ENCODE peak calls at places on chromosomes 11 and 22, in five cellular contexts. K is activated naive CD8-positive, alpha-beta T cell treated with anti-CD3 and anti-CD28 coated beads, Interleukin-2, amount 10 ng/mL, durations not matched to agents 7 days and 5 days; S is naive thymus-derived CD4-positive, alpha-beta T cell; T is LoVo; Q is left colon. A is an unnamed sample.

GRCh38 chr11:8744423-8744822 is 61.8 kb downstream of the RPL27A start:
- DNase-seq in K (no peak), S (no peak), T (no peak), Q (no peak), A (no peak)

GRCh38 chr11:16993495-16993894 is 20.7 kb downstream of the PLEKHA7 start:
- DNase-seq in K (no peak), S (no peak), T (no peak), Q (no peak), A (no peak)

GRCh38 chr22:37410174-37411055 is 16.9 kb downstream of the ELFN2 start:
- DNase-seq in K (no peak), S (no peak), T (no peak), Q (no peak), A (no peak)

GRCh38 chr22:25656724-25657123 is 85.3 kb upstream of the MYO18B start:
- DNase-seq in K (no peak), S (no peak), T (no peak), Q (no peak), A (no peak)

GRCh38 chr22:22910272-22911240 is 22.9 kb downstream of the IGLL5 start:
- DNase-seq in K (no peak), S (no peak), T (no peak), Q (no peak), A (no peak)

GRCh38 chr22:39703890-39704658 is 133.5 kb downstream of the CACNA1I start:
- DNase-seq in K (no peak), S (no peak), T (no peak), Q (peak; percentile 35), A (peak; percentile 72)

GRCh38 chr11:113896156-113896879 is 8.3 kb upstream of the HTR3B start:
- DNase-seq in K (no peak), S (peak; percentile 37), T (no peak), Q (no peak), A (no peak)

GRCh38 chr11:73215191-73216134 is 2.6 kb upstream of the P2RY2 start:
- DNase-seq in K (no peak), S (no peak), T (no peak), Q (no peak), A (no peak)

GRCh38 chr11:106959800-106960199 is 58.5 kb downstream of the GUCY1A2 start:
- DNase-seq in K (no peak), S (no peak), T (no peak), Q (no peak), A (no peak)

GRCh38 chr11:74611369-74611861 is 19.0 kb downstream of the POLD3 start:
- DNase-seq in K (no peak), S (no peak), T (peak; percentile 41), Q (no peak), A (no peak)

GRCh38 chr11:44942029-44942710 is 8.5 kb downstream of the TP53I11 start:
- DNase-seq in K (no peak), S (no peak), T (no peak), Q (no peak), A (no peak)